ENCODE peak calls at places on chromosomes 4 and X, in six cellular contexts. G, X, S, M, L and V are unnamed samples.

GRCh38 chr4:118026806-118027205 is 7.5 kb upstream of the NDST3 start:
- DNase-seq in G (no peak), X (no peak), S (no peak), M (no peak), L (no peak), V (no peak)

GRCh38 chr4:26724522-26724921 is 136.1 kb upstream of the STIM2 start:
- DNase-seq in G (no peak), X (no peak), S (no peak), M (peak), L (no peak), V (no peak)

GRCh38 chrX:20265221-20265725 is 1.4 kb downstream of the RPS6KA3 start:
- DNase-seq in G (peak), X (peak), S (peak), M (peak), L (peak), V (peak)

GRCh38 chr4:8850074-8850829 is 21.4 kb downstream of the HMX1 start:
- DNase-seq in G (no peak), X (peak), S (no peak), M (no peak), L (no peak), V (no peak)

GRCh38 chr4:2537011-2537830 is 774 bp downstream of the FAM193A start:
- DNase-seq in G (no peak), X (peak), S (peak), M (peak), L (peak), V (peak)

GRCh38 chr4:21954406-21954805 is 5.8 kb upstream of the KCNIP4 start:
- DNase-seq in G (no peak), X (no peak), S (no peak), M (no peak), L (no peak), V (no peak)

GRCh38 chr4:118889313-118889694 is 650 bp downstream of the SYNPO2 start:
- DNase-seq in G (no peak), X (no peak), S (no peak), M (no peak), L (no peak), V (no peak)

GRCh38 chrX:122241959-122242358 is 942.1 kb upstream of the GRIA3 start:
- DNase-seq in G (no peak), X (no peak), S (no peak), M (no peak), L (no peak), V (no peak)

GRCh38 chrX:118272237-118272636 is 73.7 kb upstream of the WDR44 start:
- DNase-seq in G (no peak), X (no peak), S (no peak), M (no peak), L (no peak), V (no peak)

GRCh38 chrX:130330706-130331105 is 9.0 kb upstream of the SLC25A14 start:
- DNase-seq in G (peak), X (peak), S (peak), M (peak), L (peak), V (peak)

GRCh38 chr4:82903737-82904136 is 3.2 kb downstream of the THAP9 start:
- DNase-seq in G (no peak), X (no peak), S (no peak), M (no peak), L (no peak), V (no peak)

GRCh38 chr4:61374612-61374920 is 174.4 kb downstream of the ADGRL3 start:
- DNase-seq in G (no peak), X (no peak), S (no peak), M (no peak), L (no peak), V (no peak)

GRCh38 chrX:56813318-56813837 is 84.3 kb downstream of the NBDY start:
- DNase-seq in G (no peak), X (peak), S (no peak), M (peak), L (peak), V (no peak)

GRCh38 chr4:95114521-95114920 is 356.8 kb downstream of the BMPR1B start:
- DNase-seq in G (no peak), X (no peak), S (no peak), M (no peak), L (no peak), V (no peak)

GRCh38 chr4:12293906-12294525 is 865.3 kb upstream of the HS3ST1 start:
- DNase-seq in G (no peak), X (no peak), S (no peak), M (no peak), L (no peak), V (no peak)

GRCh38 chr4:3257125-3257690 is 8.2 kb downstream of the MSANTD1 start:
- DNase-seq in G (no peak), X (peak), S (no peak), M (no peak), L (no peak), V (peak)

GRCh38 chrX:70755850-70756249 is 152.7 kb downstream of the TEX11 start:
- DNase-seq in G (no peak), X (no peak), S (no peak), M (no peak), L (no peak), V (no peak)

GRCh38 chr4:70670332-70671014 is 4.2 kb upstream of the JCHAIN start:
- DNase-seq in G (no peak), X (no peak), S (no peak), M (no peak), L (no peak), V (no peak)

GRCh38 chrX:118773782-118774181 is 46.4 kb downstream of the IL13RA1 start:
- DNase-seq in G (no peak), X (no peak), S (no peak), M (no peak), L (peak), V (no peak)

GRCh38 chr4:99219072-99219471 is at the start of gene ADH6:
- DNase-seq in G (no peak), X (no peak), S (no peak), M (no peak), L (no peak), V (no peak)

GRCh38 chrX:124347242-124347641 is 879 bp downstream of the SH2D1A start:
- DNase-seq in G (no peak), X (no peak), S (no peak), M (no peak), L (no peak), V (no peak)

GRCh38 chr4:55321707-55322264 is 24.3 kb upstream of the SRD5A3 start:
- DNase-seq in G (no peak), X (no peak), S (peak), M (peak), L (peak), V (peak)

GRCh38 chr4:185286571-185286970 is 77.2 kb downstream of the SNX25 start:
- DNase-seq in G (no peak), X (no peak), S (no peak), M (no peak), L (no peak), V (no peak)

GRCh38 chr4:26235500-26235899 is 85.3 kb upstream of the RBPJ start:
- DNase-seq in G (no peak), X (no peak), S (no peak), M (no peak), L (no peak), V (no peak)

GRCh38 chr4:137370206-137370633 is 162.1 kb downstream of the PCDH18 start:
- DNase-seq in G (no peak), X (no peak), S (no peak), M (no peak), L (no peak), V (peak)

GRCh38 chrX:155070038-155070437 is 898 bp downstream of the CMC4 start:
- DNase-seq in G (no peak), X (no peak), S (no peak), M (no peak), L (no peak), V (no peak)

GRCh38 chrX:136237074-136237473 is 14.1 kb downstream of the MAP7D3 start:
- DNase-seq in G (no peak), X (no peak), S (no peak), M (no peak), L (no peak), V (no peak)

GRCh38 chr4:82017680-82018079 is 356.1 kb downstream of the HNRNPD start:
- DNase-seq in G (no peak), X (no peak), S (peak), M (peak), L (no peak), V (no peak)

GRCh38 chrX:32137525-32137924 is 1065.7 kb upstream of the FTHL17 start:
- DNase-seq in G (no peak), X (no peak), S (peak), M (peak), L (no peak), V (no peak)